ENCODE peak calls at places on chromosomes 5 and 9, in five cellular contexts. X is aorta, Q is ACHN, C is ecto neural progenitor cell, W is sigmoid colon. L is an unnamed sample.

GRCh38 chr5:362189-362588 is 40.7 kb downstream of the AHRR start:
- DNase-seq in X (no peak), Q (no peak), C (peak), W (no peak), L (peak)

GRCh38 chr9:38068616-38068865 is 486 bp downstream of the SHB start:
- DNase-seq in W (peak), X (no peak), C (no peak), Q (peak), L (no peak)

GRCh38 chr9:97696025-97696822 is 916 bp downstream of the XPA start:
- DNase-seq in W (no peak), X (no peak), C (no peak), Q (peak), L (no peak)

GRCh38 chr5:1344975-1345838 is at the start of gene CLPTM1L:
- DNase-seq in W (peak), X (peak), C (peak), Q (peak), L (no peak)

GRCh38 chr5:119359737-119360413 is 4.1 kb downstream of the TNFAIP8 start:
- DNase-seq in X (no peak), Q (no peak), W (no peak), C (no peak), L (no peak)

GRCh38 chr9:13186774-13187173 is 92.7 kb downstream of the MPDZ start:
- DNase-seq in X (no peak), C (no peak), W (no peak), Q (no peak), L (no peak)

GRCh38 chr5:131899686-131900085 is 45.8 kb downstream of the MEIKIN start:
- DNase-seq in W (no peak), C (no peak), Q (no peak), X (no peak), L (no peak)

GRCh38 chr5:157575096-157575872 is at the start of gene ADAM19:
- DNase-seq in W (peak), C (peak), X (peak), Q (peak), L (no peak)

GRCh38 chr5:148913985-148914421 is 87.6 kb downstream of the ADRB2 start:
- DNase-seq in W (no peak), X (no peak), C (no peak), Q (peak), L (no peak)

GRCh38 chr5:157558089-157558595 is 17.4 kb downstream of the ADAM19 start:
- DNase-seq in Q (peak), W (no peak), X (no peak), C (no peak), L (no peak)

GRCh38 chr5:39107350-39107749 is 33.2 kb upstream of the RICTOR start:
- DNase-seq in X (no peak), W (no peak), Q (no peak), C (no peak), L (no peak)

GRCh38 chr9:116524778-116525470 is 162.2 kb upstream of the TRIM32 start:
- DNase-seq in Q (no peak), W (no peak), X (no peak), C (no peak), L (no peak)

GRCh38 chr5:78547731-78548189 is 100.8 kb downstream of the LHFPL2 start:
- DNase-seq in Q (no peak), C (no peak), W (peak), X (peak), L (peak)

GRCh38 chr9:88653926-88654325 is 118.9 kb downstream of the NXNL2 start:
- DNase-seq in W (no peak), Q (no peak), X (no peak), C (no peak), L (no peak)

GRCh38 chr5:150464554-150465012 is 15.0 kb upstream of the RPS14 start:
- DNase-seq in Q (no peak), W (peak), C (no peak), X (no peak), L (no peak)

GRCh38 chr5:58871648-58872242 is 288.9 kb downstream of the RAB3C start:
- DNase-seq in W (no peak), Q (peak), C (no peak), X (no peak), L (no peak)

GRCh38 chr9:113888361-113888760 is 12.3 kb downstream of the ZNF618 start:
- DNase-seq in X (no peak), C (no peak), Q (no peak), W (no peak), L (no peak)

GRCh38 chr9:125889122-125889523 is 141.9 kb downstream of the PBX3 start:
- DNase-seq in C (peak), X (peak), Q (no peak), W (peak), L (no peak)